ENCODE peak calls at places on chromosomes 3 and 15, in six cellular contexts. X is T-helper 9 cell, O is NCI-H510A treated with DMSO at 0.1 percent for 48 hours, B is heart left ventricle, H is PC-9, R is occipital lobe. Y is an unnamed sample.

GRCh38 chr15:95132774-95133173 is 901.4 kb downstream of the MCTP2 start:
- DNase-seq in R (no peak), X (no peak), O (no peak), H (no peak), B (no peak), Y (no peak)

GRCh38 chr3:4570840-4571621 is 77.9 kb downstream of the ITPR1 start:
- DNase-seq in B (no peak), R (no peak), O (no peak), X (no peak), H (no peak), Y (no peak)

GRCh38 chr3:146543461-146544012 is 870 bp downstream of the PLSCR1 start:
- DNase-seq in O (peak), R (no peak), X (no peak), B (no peak), H (no peak), Y (no peak)

GRCh38 chr3:40780341-40780800 is 255.6 kb downstream of the ZNF621 start:
- DNase-seq in H (peak), R (peak), O (peak), B (peak), X (no peak), Y (peak)

GRCh38 chr15:68552344-68552743 is 26.4 kb upstream of the CORO2B start:
- DNase-seq in H (no peak), O (no peak), R (no peak), X (no peak), B (no peak), Y (peak)

GRCh38 chr3:190258634-190259033 is 63.6 kb downstream of the CLDN1 start:
- DNase-seq in B (no peak), X (no peak), R (no peak), O (no peak), H (no peak), Y (no peak)

GRCh38 chr3:88000853-88001252 is 58.0 kb downstream of the CGGBP1 start:
- DNase-seq in R (no peak), X (no peak), H (no peak), O (no peak), B (no peak), Y (no peak)

GRCh38 chr15:67761343-67761742 is 64.0 kb upstream of the SKOR1 start:
- DNase-seq in X (no peak), H (no peak), R (no peak), B (no peak), O (peak), Y (no peak)

GRCh38 chr3:196636369-196637349 is 2.8 kb upstream of the NRROS start:
- DNase-seq in X (no peak), O (no peak), B (no peak), H (no peak), R (no peak), Y (no peak)

GRCh38 chr15:90742082-90742481 is 24.9 kb downstream of the BLM start:
- DNase-seq in H (no peak), B (no peak), O (no peak), R (no peak), X (no peak), Y (no peak)

GRCh38 chr3:99666201-99666600 is 27.8 kb downstream of the COL8A1 start:
- DNase-seq in X (no peak), H (no peak), O (no peak), R (no peak), B (no peak), Y (no peak)